ENCODE peak calls at places on chromosomes 1 and 21, in four cellular contexts. One of them, this sample, is unnamed.

GRCh38 chr1:159473335-159473734 is 33.8 kb downstream of the OR10J1 start:
- DNase-seq in K562: no peak
- DNase-seq in GM12878: no peak
- DNase-seq in HL-60: no peak
- DNase-seq in this sample: no peak

GRCh38 chr1:111030590-111030989 is 66.9 kb upstream of the LRIF1 start:
- DNase-seq in K562: peak
- DNase-seq in GM12878: peak
- DNase-seq in HL-60: peak
- DNase-seq in this sample: no peak

GRCh38 chr1:13730751-13731482 is 30.9 kb downstream of the PRDM2 start:
- DNase-seq in K562: peak
- DNase-seq in GM12878: peak
- DNase-seq in HL-60: peak
- DNase-seq in this sample: peak

GRCh38 chr1:75134939-75135828 is 996 bp downstream of the LHX8 start:
- DNase-seq in K562: no peak
- DNase-seq in GM12878: no peak
- DNase-seq in HL-60: no peak
- DNase-seq in this sample: no peak

GRCh38 chr1:187999973-188000372 is 1171.2 kb downstream of the PLA2G4A start:
- DNase-seq in K562: no peak
- DNase-seq in GM12878: no peak
- DNase-seq in HL-60: no peak
- DNase-seq in this sample: no peak

GRCh38 chr1:193121616-193122593 is at the start of gene CDC73:
- DNase-seq in K562: peak
- DNase-seq in GM12878: peak
- DNase-seq in HL-60: peak
- DNase-seq in this sample: peak

GRCh38 chr21:33541105-33541711 is 709 bp downstream of the GART start:
- DNase-seq in K562: peak
- DNase-seq in GM12878: peak
- DNase-seq in HL-60: peak
- DNase-seq in this sample: no peak

GRCh38 chr1:58249729-58250586 is 296.6 kb downstream of the OMA1 start:
- DNase-seq in K562: peak
- DNase-seq in GM12878: no peak
- DNase-seq in HL-60: no peak
- DNase-seq in this sample: peak

GRCh38 chr1:25766721-25767436 is 33.1 kb upstream of the SELENON start:
- DNase-seq in K562: no peak
- DNase-seq in GM12878: no peak
- DNase-seq in HL-60: no peak
- DNase-seq in this sample: no peak

GRCh38 chr1:166974647-166975345 is 544 bp downstream of the ILDR2 start:
- DNase-seq in K562: no peak
- DNase-seq in GM12878: no peak
- DNase-seq in HL-60: no peak
- DNase-seq in this sample: no peak

GRCh38 chr1:8822383-8823294 is 5.2 kb upstream of the RERE start:
- DNase-seq in K562: peak
- DNase-seq in GM12878: no peak
- DNase-seq in HL-60: peak
- DNase-seq in this sample: no peak

GRCh38 chr1:154720328-154721301 is 112.6 kb upstream of the ADAR start:
- DNase-seq in K562: no peak
- DNase-seq in GM12878: no peak
- DNase-seq in HL-60: peak
- DNase-seq in this sample: no peak

GRCh38 chr1:93905734-93906133 is 3.5 kb downstream of the GCLM start:
- DNase-seq in K562: no peak
- DNase-seq in GM12878: no peak
- DNase-seq in HL-60: no peak
- DNase-seq in this sample: no peak

GRCh38 chr1:234262754-234263105 is 110.5 kb upstream of the COA6 start:
- DNase-seq in K562: no peak
- DNase-seq in GM12878: no peak
- DNase-seq in HL-60: no peak
- DNase-seq in this sample: no peak

GRCh38 chr1:234264832-234265231 is 108.4 kb upstream of the COA6 start:
- DNase-seq in K562: no peak
- DNase-seq in GM12878: no peak
- DNase-seq in HL-60: no peak
- DNase-seq in this sample: no peak

GRCh38 chr1:234262007-234262753 is 111.1 kb upstream of the COA6 start:
- DNase-seq in K562: no peak
- DNase-seq in GM12878: no peak
- DNase-seq in HL-60: no peak
- DNase-seq in this sample: no peak

GRCh38 chr1:234265321-234265720 is 107.9 kb upstream of the COA6 start:
- DNase-seq in K562: no peak
- DNase-seq in GM12878: no peak
- DNase-seq in HL-60: no peak
- DNase-seq in this sample: no peak

DNA sequence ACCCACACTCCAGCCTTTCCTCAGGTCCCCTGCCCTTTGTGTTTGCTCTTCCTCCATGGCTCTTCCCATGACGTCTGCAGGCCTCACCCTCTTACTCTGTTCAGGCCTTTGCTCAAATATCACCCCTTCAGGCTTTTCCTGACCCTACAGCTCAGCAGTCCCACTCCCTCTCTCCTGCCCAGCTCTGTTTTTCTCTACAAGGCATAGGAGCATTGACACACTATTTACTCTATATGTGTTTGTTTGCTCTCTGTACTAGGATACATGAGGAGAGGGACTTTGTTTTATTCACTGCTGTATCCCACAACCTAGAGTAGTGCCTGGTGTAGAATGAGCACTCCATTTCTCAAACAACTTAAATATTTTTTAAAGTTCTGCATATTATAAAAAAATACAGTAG is 107.4 kb upstream of the COA6 start:
- DNase-seq in K562: no peak
- DNase-seq in GM12878: no peak
- DNase-seq in HL-60: no peak
- DNase-seq in this sample: no peak
- TF ChIP-seq SPI1 in K562: no peak
- TF ChIP-seq SPI1 in GM12878: no peak
- TF ChIP-seq SPI1 in HL-60: no peak
- TF ChIP-seq SPI1 in this sample: no peak

DNA sequence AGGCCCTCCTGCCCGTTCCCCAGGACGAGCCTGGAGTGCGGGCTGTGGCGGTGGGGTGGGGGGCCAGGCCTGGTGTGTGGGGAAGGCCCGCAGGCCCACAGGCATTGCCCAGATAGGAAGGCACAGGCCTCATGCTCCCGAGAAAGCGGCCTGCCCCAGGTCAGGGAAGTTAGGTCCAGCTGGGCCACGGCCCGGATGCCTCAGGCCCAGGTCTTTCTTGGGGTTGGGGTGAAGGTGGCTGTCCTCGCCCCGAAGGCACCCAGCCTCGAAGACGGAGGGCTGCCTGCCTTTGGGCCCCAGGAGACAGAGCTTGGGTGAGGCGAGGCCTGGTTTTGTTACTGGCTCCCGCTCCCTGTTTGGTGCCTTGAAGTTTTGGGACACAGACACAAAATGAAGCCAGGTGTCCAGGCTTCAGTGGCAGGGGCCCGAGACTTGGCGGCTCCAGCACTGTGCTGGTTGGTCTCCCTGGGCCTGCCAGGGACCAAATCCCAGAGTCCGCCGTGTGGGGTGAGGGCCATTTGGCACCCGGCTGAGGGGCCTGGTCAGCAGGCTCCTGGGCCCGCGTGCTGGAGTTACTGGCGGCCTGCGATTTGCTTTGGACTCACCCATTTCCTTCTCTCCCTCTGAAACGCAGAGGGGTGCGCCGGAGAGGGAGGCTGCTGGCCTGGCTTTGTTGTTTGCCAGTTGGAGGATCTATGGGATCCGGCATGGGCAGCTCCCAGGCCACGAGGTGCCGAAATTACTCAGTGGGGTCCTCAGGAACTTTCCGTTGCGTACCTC is 2.0 kb downstream of the SKI start:
- DNase-seq in K562: peak
- DNase-seq in GM12878: no peak
- DNase-seq in HL-60: no peak
- DNase-seq in this sample: no peak
- TF ChIP-seq SPI1 in K562: no peak
- TF ChIP-seq SPI1 in GM12878: no peak
- TF ChIP-seq SPI1 in HL-60: no peak
- TF ChIP-seq SPI1 in this sample: no peak

DNA sequence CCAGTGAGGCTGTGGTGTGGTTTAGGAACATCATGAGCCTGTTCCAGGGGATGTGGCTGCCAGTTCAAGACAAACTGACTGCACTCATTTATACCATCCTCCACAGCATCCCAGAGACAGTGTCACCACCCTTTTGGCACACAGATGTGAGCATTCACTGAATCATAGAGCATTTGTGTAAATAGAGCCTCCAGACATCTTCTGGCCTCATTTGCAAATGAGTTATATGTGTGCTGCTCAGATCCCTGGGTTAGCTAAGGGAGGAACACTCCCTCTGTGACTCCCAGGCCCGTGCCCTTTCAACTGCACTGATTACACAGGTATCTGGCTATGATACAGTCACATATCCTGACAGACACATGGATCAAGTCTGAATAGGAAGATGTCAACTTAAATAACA is 351.5 kb upstream of the PLD5 start:
- DNase-seq in K562: no peak
- DNase-seq in GM12878: no peak
- DNase-seq in HL-60: no peak
- DNase-seq in this sample: no peak
- TF ChIP-seq SPI1 in K562: no peak
- TF ChIP-seq SPI1 in GM12878: no peak
- TF ChIP-seq SPI1 in HL-60: no peak
- TF ChIP-seq SPI1 in this sample: no peak

DNA sequence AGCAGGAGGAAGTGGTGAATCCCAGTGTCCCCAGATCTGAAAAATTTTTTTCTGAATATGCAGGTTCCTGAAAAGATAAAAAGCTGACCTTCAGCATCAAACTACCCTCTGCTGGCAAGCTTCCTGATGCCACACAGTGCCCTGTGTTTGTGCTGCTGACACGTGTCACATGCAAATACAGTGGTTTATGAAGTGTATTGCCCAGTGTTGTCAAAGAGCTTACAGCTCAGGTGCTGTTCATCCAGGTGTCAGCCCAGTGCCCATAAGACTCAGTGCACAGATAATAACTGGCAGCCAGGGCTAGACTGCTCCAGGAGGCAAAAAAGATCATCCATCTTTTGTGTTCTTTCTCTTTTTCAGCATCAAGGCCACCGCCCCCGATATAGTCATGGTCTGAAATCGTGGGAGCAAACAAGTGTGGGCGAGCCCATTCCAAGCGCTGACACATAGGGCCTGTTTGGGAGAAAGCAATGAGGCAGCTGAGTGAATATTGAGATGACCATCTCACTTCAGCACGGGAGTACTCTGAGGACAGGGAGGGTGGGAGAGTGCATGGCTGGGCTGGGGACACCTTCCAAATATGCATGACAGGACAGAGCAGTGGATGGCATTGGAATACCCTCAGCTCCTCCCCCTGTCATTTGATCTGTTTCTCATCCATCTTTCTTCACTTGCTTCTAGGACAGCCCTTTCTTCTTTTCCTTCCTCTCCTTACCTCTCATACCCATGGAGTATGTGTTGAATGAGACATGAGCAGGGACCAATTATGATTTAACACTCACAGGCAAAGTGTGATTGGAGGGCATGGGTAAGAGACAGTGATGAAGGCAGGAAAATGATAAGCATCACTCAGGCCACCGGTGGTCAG is 6.4 kb upstream of the KCNK1 start:
- DNase-seq in K562: no peak
- DNase-seq in GM12878: no peak
- DNase-seq in HL-60: no peak
- DNase-seq in this sample: no peak
- TF ChIP-seq SPI1 in K562: no peak
- TF ChIP-seq SPI1 in GM12878: no peak
- TF ChIP-seq SPI1 in HL-60: no peak
- TF ChIP-seq SPI1 in this sample: no peak